ENCODE peak calls at places on chromosomes 13 and 19, in five cellular contexts. N is AG04450, F is hypothalamus, P is lower lobe of right lung, L is brain microvascular endothelial cell. Y is an unnamed sample.

GRCh38 chr19:45162464-45163143 is 1.8 kb upstream of the NKPD1 start:
- DNase-seq in N (no peak), F (no peak), P (no peak), L (no peak), Y (no peak)

GRCh38 chr19:3135961-3136683 is at the start of gene GNA15:
- DNase-seq in N (no peak), F (no peak), P (peak; percentile 81), L (no peak), Y (peak; percentile 35)

GRCh38 chr19:1469200-1469935 is 9.6 kb downstream of the C19orf25 start:
- DNase-seq in N (no peak), F (no peak), P (peak; percentile 34), L (no peak), Y (no peak)

GRCh38 chr13:43611631-43612416 is 174.9 kb downstream of the ENOX1 start:
- DNase-seq in N (no peak), F (no peak), P (no peak), L (no peak), Y (no peak)

GRCh38 chr19:18894254-18895037 is 1.5 kb downstream of the CERS1 start:
- DNase-seq in N (no peak), F (peak; percentile 97), P (no peak), L (no peak), Y (peak; percentile 97)

GRCh38 chr13:67193979-67194378 is 36.2 kb downstream of the PCDH9 start:
- DNase-seq in N (no peak), F (no peak), P (no peak), L (no peak), Y (no peak)

GRCh38 chr19:46229442-46229841 is at the start of gene IGFL1:
- DNase-seq in N (no peak), F (no peak), P (no peak), L (no peak), Y (no peak)

GRCh38 chr13:82747948-82748347 is 1134.3 kb downstream of the SLITRK1 start:
- DNase-seq in N (peak; percentile 27), F (no peak), P (no peak), L (no peak), Y (no peak)

GRCh38 chr13:98273824-98274786 is 97.0 kb upstream of the RNF113B start:
- DNase-seq in N (no peak), F (no peak), P (no peak), L (no peak), Y (no peak)

GRCh38 chr19:50215820-50216219 is 12.4 kb downstream of the MYH14 start:
- DNase-seq in N (no peak), F (no peak), P (no peak), L (no peak), Y (no peak)

GRCh38 chr13:113267642-113268405 is 29.2 kb upstream of the LAMP1 start:
- DNase-seq in N (no peak), F (no peak), P (no peak), L (no peak), Y (no peak)

GRCh38 chr13:30743319-30744055 is 8.1 kb downstream of the ALOX5AP start:
- DNase-seq in N (peak; percentile 93), F (no peak), P (no peak), L (peak; percentile 99), Y (peak; percentile 21)

GRCh38 chr13:51243832-51244231 is 21.6 kb downstream of the FAM124A start:
- DNase-seq in N (no peak), F (no peak), P (no peak), L (no peak), Y (no peak)

GRCh38 chr19:55647732-55648656 is at the start of gene CCDC106:
- DNase-seq in N (no peak), F (peak; percentile 64), P (peak; percentile 79), L (peak; percentile 60), Y (peak; percentile 78)

GRCh38 chr19:55253842-55254624 is 4.8 kb downstream of the PPP6R1 start:
- DNase-seq in N (no peak), F (no peak), P (no peak), L (no peak), Y (no peak)

GRCh38 chr13:59906413-59907027 is 257.2 kb downstream of the DIAPH3 start:
- DNase-seq in N (peak; percentile 8), F (no peak), P (no peak), L (peak; percentile 37), Y (peak; percentile 2)

GRCh38 chr19:51341976-51342580 is at the start of gene VSIG10L:
- DNase-seq in N (no peak), F (no peak), P (no peak), L (no peak), Y (no peak)

GRCh38 chr13:32229443-32229842 is 85.7 kb downstream of the ZAR1L start:
- DNase-seq in N (no peak), F (no peak), P (no peak), L (no peak), Y (no peak)

GRCh38 chr13:99174533-99175100 is 26.0 kb upstream of the UBAC2 start:
- DNase-seq in N (no peak), F (no peak), P (no peak), L (no peak), Y (no peak)

GRCh38 chr13:78067290-78067689 is 148.7 kb upstream of the EDNRB start:
- DNase-seq in N (no peak), F (no peak), P (no peak), L (no peak), Y (no peak)

GRCh38 chr19:38922482-38922881 is 8.1 kb downstream of the SARS2 start:
- DNase-seq in N (no peak), F (no peak), P (no peak), L (no peak), Y (no peak)

Y was measured in frontal cortex.